ENCODE peak calls at places on chromosomes 5 and 9, in ten cellular contexts. Z, X, P, V, E, O, M, F, C and I are unnamed samples.

GRCh38 chr9:97556036-97556720 is 54.7 kb downstream of the TMOD1 start:
- DNase-seq in Z (no peak), X (no peak), P (no peak), V (no peak), E (no peak), O (no peak), M (no peak), F (no peak), C (no peak), I (no peak)

GRCh38 chr9:9598723-9599122 is 1014.1 kb downstream of the PTPRD start:
- DNase-seq in Z (no peak), X (no peak), P (no peak), V (no peak), E (no peak), O (no peak), M (no peak), F (no peak), C (no peak), I (no peak)

GRCh38 chr5:83964235-83964634 is 243.6 kb upstream of the HAPLN1 start:
- DNase-seq in Z (no peak), X (no peak), P (no peak), V (no peak), E (peak), O (no peak), M (no peak), F (no peak), C (no peak), I (no peak)

GRCh38 chr5:1026700-1027621 is 18.4 kb downstream of the NKD2 start:
- DNase-seq in Z (no peak), X (peak), P (no peak), V (no peak), E (no peak), O (no peak), M (no peak), F (no peak), C (no peak), I (no peak)

GRCh38 chr9:73152445-73152844 is 780 bp downstream of the ANXA1 start:
- DNase-seq in Z (no peak), X (no peak), P (no peak), V (no peak), E (peak), O (peak), M (no peak), F (no peak), C (peak), I (no peak)

GRCh38 chr9:118423021-118423420 is 718.8 kb downstream of the TLR4 start:
- DNase-seq in Z (no peak), X (no peak), P (no peak), V (no peak), E (no peak), O (no peak), M (no peak), F (no peak), C (no peak), I (no peak)

GRCh38 chr9:15243086-15243485 is 63.9 kb downstream of the TTC39B start:
- DNase-seq in Z (no peak), X (no peak), P (no peak), V (no peak), E (no peak), O (peak), M (no peak), F (no peak), C (no peak), I (no peak)

GRCh38 chr5:149471406-149472183 is 79.6 kb downstream of the CSNK1A1 start:
- DNase-seq in Z (no peak), X (peak), P (no peak), V (no peak), E (peak), O (peak), M (no peak), F (no peak), C (no peak), I (no peak)